ENCODE peak calls at places on chromosome 14, in seven cellular contexts. T is GDM1; G is NCI-H1417; A is CD4-positive, alpha-beta T cell; I is kidney tubule cell; K is stimulated activated CD8-positive, alpha-beta memory T cell treated with anti-CD3 and anti-CD28 coated beads, Interleukin-7, amount 100 ng/mL, for 1 hour; V is fibroblast of mammary gland. E is an unnamed sample.

GRCh38 chr14:21191261-21191808 is 35.5 kb upstream of the OR5AU1 start:
- DNase-seq in T (no peak), G (no peak), A (no peak), I (no peak), K (no peak), V (no peak), E (no peak)

GRCh38 chr14:60590907-60591510 is 58.3 kb downstream of the SIX1 start:
- DNase-seq in T (no peak), G (no peak), A (no peak), I (no peak), K (no peak), V (no peak), E (no peak)

GRCh38 chr14:38186217-38186616 is 21.5 kb upstream of the SSTR1 start:
- DNase-seq in T (no peak), G (no peak), A (no peak), I (no peak), K (no peak), V (no peak), E (no peak)

GRCh38 chr14:22613091-22613695 is 15.1 kb downstream of the ABHD4 start:
- DNase-seq in T (no peak), G (no peak), A (no peak), I (no peak), K (no peak), V (no peak), E (no peak)

GRCh38 chr14:90870950-90871604 is 54.8 kb upstream of the TTC7B start:
- DNase-seq in T (no peak), G (no peak), A (no peak), I (no peak), K (no peak), V (no peak), E (peak)

GRCh38 chr14:80930836-80931389 is 10.6 kb downstream of the CEP128 start:
- DNase-seq in T (peak), G (no peak), A (peak), I (peak), K (no peak), V (peak), E (peak)

GRCh38 chr14:68392393-68393085 is 400.3 kb downstream of the ZFP36L1 start:
- DNase-seq in T (peak), G (no peak), A (no peak), I (no peak), K (no peak), V (no peak), E (no peak)

GRCh38 chr14:101808020-101808641 is 46.6 kb downstream of the PPP2R5C start:
- DNase-seq in T (no peak), G (no peak), A (no peak), I (no peak), K (no peak), V (peak), E (no peak)

GRCh38 chr14:77761205-77761931 is 412 bp upstream of the SNW1 start:
- DNase-seq in T (peak), G (peak), A (no peak), I (peak), K (no peak), V (peak), E (peak)

GRCh38 chr14:22653012-22653621 is 9.0 kb upstream of the OR6J1 start:
- DNase-seq in T (peak), G (peak), A (peak), I (peak), K (peak), V (peak), E (peak)

GRCh38 chr14:104146651-104147345 is 8.4 kb downstream of the KIF26A start:
- DNase-seq in T (no peak), G (no peak), A (no peak), I (no peak), K (no peak), V (no peak), E (no peak)

GRCh38 chr14:58947816-58948440 is 240.5 kb upstream of the DAAM1 start:
- DNase-seq in T (no peak), G (no peak), A (no peak), I (no peak), K (no peak), V (peak), E (no peak)

GRCh38 chr14:51650721-51651387 is 856 bp upstream of the FRMD6 start:
- DNase-seq in T (no peak), G (no peak), A (no peak), I (peak), K (no peak), V (peak), E (no peak)

GRCh38 chr14:59060841-59061240 is 127.6 kb upstream of the DAAM1 start:
- DNase-seq in T (no peak), G (no peak), A (no peak), I (peak), K (no peak), V (no peak), E (no peak)

GRCh38 chr14:99784508-99784907 is 8.7 kb upstream of the EML1 start:
- DNase-seq in T (no peak), G (no peak), A (no peak), I (no peak), K (no peak), V (no peak), E (no peak)

GRCh38 chr14:61090432-61091216 is 109.6 kb downstream of the SLC38A6 start:
- DNase-seq in T (no peak), G (no peak), A (no peak), I (no peak), K (no peak), V (no peak), E (no peak)

GRCh38 chr14:99040711-99041110 is 231.3 kb downstream of the BCL11B start:
- DNase-seq in T (no peak), G (no peak), A (no peak), I (no peak), K (no peak), V (no peak), E (no peak)

GRCh38 chr14:68468437-68469207 is 324.2 kb downstream of the ZFP36L1 start:
- DNase-seq in T (no peak), G (no peak), A (no peak), I (peak), K (no peak), V (peak), E (peak)

GRCh38 chr14:36657409-36658090 is 4.1 kb upstream of the PAX9 start:
- DNase-seq in T (no peak), G (no peak), A (no peak), I (no peak), K (no peak), V (peak), E (no peak)

GRCh38 chr14:25048170-25049126 is 1.5 kb downstream of the STXBP6 start:
- DNase-seq in T (no peak), G (no peak), A (no peak), I (peak), K (no peak), V (peak), E (peak)

GRCh38 chr14:99873653-99874052 is 80.4 kb downstream of the EML1 start:
- DNase-seq in T (no peak), G (no peak), A (no peak), I (no peak), K (no peak), V (no peak), E (no peak)

GRCh38 chr14:72577521-72577920 is 316.4 kb downstream of the DPF3 start:
- DNase-seq in T (no peak), G (no peak), A (no peak), I (no peak), K (no peak), V (no peak), E (no peak)

GRCh38 chr14:92472860-92473259 is 40.7 kb upstream of the RIN3 start:
- DNase-seq in T (peak), G (no peak), A (no peak), I (peak), K (no peak), V (peak), E (peak)

GRCh38 chr14:37325332-37325731 is 127.6 kb downstream of the MIPOL1 start:
- DNase-seq in T (no peak), G (no peak), A (no peak), I (no peak), K (no peak), V (no peak), E (no peak)

GRCh38 chr14:64110832-64111231 is 183.3 kb downstream of the ESR2 start:
- DNase-seq in T (no peak), G (no peak), A (no peak), I (peak), K (no peak), V (peak), E (peak)

GRCh38 chr14:103014466-103015319 is 42.7 kb downstream of the CDC42BPB start:
- DNase-seq in T (peak), G (peak), A (no peak), I (peak), K (no peak), V (peak), E (peak)

GRCh38 chr14:104755621-104756020 is 2.7 kb downstream of the SIVA1 start:
- DNase-seq in T (no peak), G (no peak), A (no peak), I (no peak), K (no peak), V (no peak), E (no peak)

GRCh38 chr14:55419663-55420062 is 8.0 kb upstream of the ATG14 start:
- DNase-seq in T (no peak), G (no peak), A (no peak), I (no peak), K (no peak), V (no peak), E (no peak)

GRCh38 chr14:69543341-69544249 is 31.1 kb downstream of the CCDC177 start:
- DNase-seq in T (peak), G (no peak), A (no peak), I (peak), K (peak), V (peak), E (peak)